ENCODE peak calls at places on chromosomes 2 and 18, in five cellular contexts. S is HepG2, E is lung, L is tibial nerve, M is left lung. Q is an unnamed sample. For H3K4me1 and H3K27me3, the result is how much of the 10 kb centered on the place peaks cover.

GRCh38 chr2:120346667-120347358 is 877 bp downstream of the INHBB start:
- DNase-seq in S (no peak), E (no peak), L (no peak), M (no peak), Q (no peak)

GRCh38 chr18:79600141-79600540 is 79.5 kb upstream of the CTDP1 start:
- DNase-seq in S (no peak), E (no peak), L (peak), M (peak), Q (peak)

GRCh38 chr18:69259282-69259681 is 141.4 kb upstream of the DOK6 start:
- DNase-seq in S (no peak), E (no peak), L (no peak), M (no peak), Q (no peak)

GRCh38 chr18:26419746-26420145 is 128.6 kb downstream of the KCTD1 start:
- DNase-seq in S (no peak), E (no peak), L (no peak), M (no peak), Q (no peak)

GRCh38 chr2:24576617-24577016 is 85.6 kb downstream of the NCOA1 start:
- DNase-seq in S (no peak), E (no peak), L (no peak), M (no peak), Q (no peak)

GRCh38 chr18:74078257-74078656 is 69.4 kb downstream of the FBXO15 start:
- DNase-seq in S (no peak), E (no peak), L (no peak), M (no peak), Q (no peak)

GRCh38 chr2:171161425-171162289 is 964 bp upstream of the TLK1 start:
- DNase-seq in S (no peak), E (no peak), L (no peak), M (no peak), Q (no peak)

GRCh38 chr2:195498176-195498575 is 158.8 kb upstream of the SLC39A10 start:
- DNase-seq in S (peak), E (peak), L (peak), M (peak), Q (peak)

GRCh38 chr18:28804512-28805214 is 627.7 kb upstream of the CDH2 start:
- DNase-seq in S (no peak), E (no peak), L (no peak), M (no peak), Q (no peak)

GRCh38 chr2:437772-438393 is 150.0 kb upstream of the ALKAL2 start:
- DNase-seq in S (no peak), E (no peak), L (no peak), M (peak), Q (no peak)

GRCh38 chr2:3466482-3466863 is 52.9 kb downstream of the ADI1 start:
- DNase-seq in S (no peak), E (no peak), L (no peak), M (no peak), Q (peak)

GRCh38 chr18:62982600-62983251 is 267.4 kb downstream of the PHLPP1 start:
- DNase-seq in S (peak), E (no peak), L (peak), M (no peak), Q (peak)

GRCh38 chr2:78070693-78071092 is 548.5 kb upstream of the LRRTM4 start:
- DNase-seq in S (no peak), E (no peak), L (no peak), M (no peak), Q (no peak)

GRCh38 chr2:222813177-222813843 is 47.5 kb upstream of the ACSL3 start:
- DNase-seq in S (no peak), E (no peak), L (no peak), M (no peak), Q (no peak)

GRCh38 chr2:21040468-21041377 is 3.1 kb downstream of the APOB start:
- DNase-seq in S (no peak), E (no peak), L (no peak), M (no peak), Q (no peak)

GRCh38 chr2:239389414-239390329 is 11.1 kb downstream of the HDAC4 start:
- DNase-seq in S (no peak), E (no peak), L (no peak), M (no peak), Q (peak)

GRCh38 chr2:165401285-165401852 is 68.1 kb upstream of the CSRNP3 start:
- DNase-seq in S (peak), E (no peak), L (no peak), M (no peak), Q (no peak)

GRCh38 chr2:159262226-159262625 is 24.3 kb downstream of the WDSUB1 start:
- DNase-seq in S (no peak), E (no peak), L (no peak), M (no peak), Q (no peak)

GRCh38 chr2:8889978-8890377 is 52.6 kb upstream of the KIDINS220 start:
- DNase-seq in S (no peak), E (no peak), L (no peak), M (no peak), Q (no peak)

GRCh38 chr2:169131587-169132512 is 62.5 kb downstream of the DHRS9 start:
- DNase-seq in S (peak), E (no peak), L (no peak), M (no peak), Q (no peak)

GRCh38 chr2:241412144-241412543 is 56.1 kb downstream of the FARP2 start:
- DNase-seq in S (no peak), E (no peak), L (no peak), M (no peak), Q (no peak)

GRCh38 chr2:69469375-69469774 is 32.1 kb upstream of the NFU1 start:
- DNase-seq in S (no peak), E (no peak), L (no peak), M (no peak), Q (no peak)

GRCh38 chr18:30044496-30044895 is 998.0 kb downstream of the DSC3 start:
- DNase-seq in S (no peak), E (no peak), L (no peak), M (no peak), Q (no peak)

GRCh38 chr18:24704921-24705620 is 244.6 kb downstream of the HRH4 start:
- DNase-seq in S (no peak), E (no peak), L (no peak), M (peak), Q (no peak)

GRCh38 chr18:64042728-64043358 is 73.0 kb downstream of the SERPINB8 start:
- DNase-seq in S (no peak), E (no peak), L (no peak), M (no peak), Q (no peak)

GRCh38 chr2:98749053-98749450 is 18.1 kb upstream of the MGAT4A start:
- DNase-seq in S (no peak), E (no peak), L (no peak), M (peak), Q (no peak)

GRCh38 chr2:54599914-54600313 is 123.5 kb upstream of the EML6 start:
- DNase-seq in S (no peak), E (peak), L (peak), M (no peak), Q (peak)

GRCh38 chr2:101754613-101755012 is 57.1 kb downstream of the MAP4K4 start:
- DNase-seq in S (no peak), E (no peak), L (no peak), M (no peak), Q (no peak)

GRCh38 chr18:60017371-60017770 is 117.6 kb downstream of the PMAIP1 start:
- DNase-seq in S (no peak), E (no peak), L (no peak), M (no peak), Q (no peak)

GRCh38 chr18:60020107-60020925 is 120.5 kb downstream of the PMAIP1 start:
- DNase-seq in S (no peak), E (no peak), L (no peak), M (no peak), Q (no peak)

GRCh38 chr18:60019463-60019840 is 119.7 kb downstream of the PMAIP1 start:
- DNase-seq in S (no peak), E (no peak), L (no peak), M (no peak), Q (no peak)

GRCh38 chr18:60021556-60021955 is 121.8 kb downstream of the PMAIP1 start:
- DNase-seq in S (no peak), E (no peak), L (no peak), M (no peak), Q (no peak)

DNA sequence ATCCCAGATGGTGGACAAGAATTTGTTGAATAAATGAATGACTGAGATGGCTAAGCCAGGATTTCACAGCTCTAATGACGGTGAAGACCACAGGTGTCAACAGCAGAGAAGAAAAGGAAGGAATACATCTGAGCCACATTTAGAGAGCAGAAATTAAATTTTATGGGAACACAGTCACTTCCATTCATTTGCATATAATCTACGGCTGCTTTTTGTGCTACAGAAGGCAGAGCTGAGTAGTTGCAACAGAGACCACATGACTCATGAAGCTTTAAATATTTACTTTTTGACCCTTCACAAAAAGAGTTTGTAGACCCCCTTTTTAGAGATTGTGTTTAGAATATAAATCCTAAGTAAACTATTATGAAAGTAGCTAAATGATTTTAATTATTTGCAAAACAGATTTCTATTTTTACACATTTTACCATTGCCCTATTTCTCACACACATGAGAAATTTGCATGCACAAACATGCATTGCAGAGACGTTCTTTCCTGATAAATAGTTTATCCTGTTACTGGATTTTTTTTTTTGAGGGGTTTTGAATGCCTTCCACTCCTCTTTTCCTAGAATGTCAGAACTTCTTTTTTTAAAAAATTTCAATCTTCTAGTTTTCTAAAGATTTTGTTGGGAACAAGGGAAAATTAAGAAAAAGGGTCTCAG is 119.1 kb downstream of the PMAIP1 start:
- DNase-seq in S (no peak), E (no peak), L (no peak), M (no peak), Q (no peak)
- H3K27ac ChIP-seq in S (no peak), E (no peak), L (no peak), M (no peak), Q (no peak)

GRCh38 chr2:197207608-197208007 is 103.0 kb downstream of the ANKRD44 start:
- DNase-seq in S (no peak), E (no peak), L (no peak), M (no peak), Q (no peak)

GRCh38 chr2:197209742-197210408 is 100.7 kb downstream of the ANKRD44 start:
- DNase-seq in S (no peak), E (peak), L (no peak), M (peak), Q (no peak)

GRCh38 chr2:197208029-197208428 is 102.6 kb downstream of the ANKRD44 start:
- DNase-seq in S (no peak), E (no peak), L (no peak), M (no peak), Q (no peak)

GRCh38 chr2:197209274-197209673 is 101.3 kb downstream of the ANKRD44 start:
- DNase-seq in S (no peak), E (no peak), L (no peak), M (no peak), Q (no peak)

GRCh38 chr2:197208841-197209240 is 101.7 kb downstream of the ANKRD44 start:
- DNase-seq in S (no peak), E (no peak), L (no peak), M (no peak), Q (no peak)
- H3K4me1 ChIP-seq in S (under half), E (under half), L (half or more), M (half or more), Q (under half)

GRCh38 chr2:10078704-10079191 is 1.5 kb downstream of the CYS1 start:
- DNase-seq in S (no peak), E (no peak), L (no peak), M (no peak), Q (no peak)

GRCh38 chr2:10080536-10081304 is 509 bp upstream of the CYS1 start:
- DNase-seq in S (no peak), E (no peak), L (no peak), M (no peak), Q (no peak)

GRCh38 chr2:10079192-10079930 is 850 bp downstream of the CYS1 start:
- DNase-seq in S (no peak), E (no peak), L (no peak), M (no peak), Q (peak)

GRCh38 chr2:10078001-10078400 is 2.2 kb downstream of the CYS1 start:
- DNase-seq in S (no peak), E (no peak), L (no peak), M (no peak), Q (no peak)

GRCh38 chr2:10079931-10080535 is at the start of gene CYS1:
- DNase-seq in S (no peak), E (no peak), L (no peak), M (no peak), Q (peak)
- H3K27me3 ChIP-seq in S (under half), E (under half), L (under half), M (under half), Q (under half)

GRCh38 chr2:237870126-237870525 is 10.7 kb downstream of the RAMP1 start:
- DNase-seq in S (no peak), E (no peak), L (no peak), M (no peak), Q (peak)

GRCh38 chr2:237867465-237867864 is 8.0 kb downstream of the RAMP1 start:
- DNase-seq in S (no peak), E (no peak), L (no peak), M (no peak), Q (no peak)

GRCh38 chr2:237870754-237871651 is 11.6 kb downstream of the RAMP1 start:
- DNase-seq in S (no peak), E (no peak), L (no peak), M (no peak), Q (peak)

GRCh38 chr2:237869357-237870102 is 10.1 kb downstream of the RAMP1 start:
- DNase-seq in S (no peak), E (no peak), L (no peak), M (no peak), Q (peak)

GRCh38 chr2:237868631-237869356 is 9.4 kb downstream of the RAMP1 start:
- DNase-seq in S (no peak), E (no peak), L (no peak), M (no peak), Q (peak)
- H3K27ac ChIP-seq in S (no peak), E (no peak), L (no peak), M (no peak), Q (no peak)

DNA sequence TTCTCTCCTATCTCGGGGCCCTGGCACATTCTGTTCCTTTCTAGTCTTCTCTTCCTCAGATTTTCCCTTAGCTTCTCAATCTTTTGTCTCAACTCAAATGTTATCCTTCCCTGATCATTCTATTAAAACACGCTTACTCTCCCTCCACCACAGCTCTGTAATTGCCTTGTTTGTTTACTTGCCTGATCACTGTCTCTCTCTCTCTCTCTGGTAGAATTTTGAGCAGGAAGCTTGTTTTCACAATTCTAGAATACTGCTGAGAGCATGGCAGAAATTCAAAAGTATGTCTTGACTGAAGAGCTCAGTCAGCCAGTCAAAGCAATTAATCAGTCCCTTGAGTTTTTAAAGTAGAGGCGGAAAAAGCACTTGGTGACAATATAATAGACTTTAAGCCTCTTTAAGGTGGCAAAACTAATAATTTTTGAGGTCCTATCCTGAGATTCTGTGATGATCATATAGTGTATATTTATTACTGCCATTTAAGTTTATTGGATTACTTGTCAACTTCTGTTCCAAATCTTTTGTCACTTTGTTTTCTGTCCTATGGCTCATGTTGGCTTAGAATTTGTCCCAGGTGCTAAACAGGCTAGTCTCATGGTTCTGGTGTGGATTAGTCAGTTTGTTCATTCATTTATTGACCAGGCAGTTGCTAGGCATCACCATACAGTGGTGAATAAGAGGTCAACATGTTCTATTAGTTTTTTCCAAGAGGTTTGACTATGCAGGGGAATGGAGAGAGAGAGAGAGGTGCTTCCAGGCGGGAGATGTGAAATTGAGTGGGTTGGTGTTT is 2.3 kb downstream of the PSMD1 start:
- DNase-seq in S (no peak), E (no peak), L (no peak), M (no peak), Q (no peak)
- H3K4me1 ChIP-seq in S (under half), E (under half), L (under half), M (under half), Q (under half)

GRCh38 chr18:2903006-2903405 is 56.2 kb downstream of the EMILIN2 start:
- DNase-seq in S (no peak), E (no peak), L (peak), M (no peak), Q (no peak)
- H3K27me3 ChIP-seq in S (under half), E (under half), L (under half), M (under half), Q (under half)

GRCh38 chr2:61419570-61419969 is 51.3 kb downstream of the USP34 start:
- DNase-seq in S (no peak), E (no peak), L (no peak), M (no peak), Q (no peak)
- H3K27ac ChIP-seq in S (no peak), E (no peak), L (no peak), M (no peak), Q (no peak)